ENCODE peak calls at places on chromosomes 6 and 20, in six cellular contexts. One of them, this sample, is unnamed.

GRCh38 chr6:30707281-30707850 is 9.7 kb downstream of the MDC1 start:
- DNase-seq in fibroblast of lung: no peak
- DNase-seq in endothelial cell of umbilical vein: no peak
- DNase-seq in IMR-90: no peak
- DNase-seq in heart left ventricle: no peak
- DNase-seq in tibial nerve: no peak
- DNase-seq in this sample: no peak

GRCh38 chr6:148693882-148694484 is 52.8 kb upstream of the UST start:
- DNase-seq in fibroblast of lung: no peak
- DNase-seq in endothelial cell of umbilical vein: no peak
- DNase-seq in IMR-90: no peak
- DNase-seq in heart left ventricle: no peak
- DNase-seq in tibial nerve: no peak
- DNase-seq in this sample: no peak

GRCh38 chr20:53681352-53682212 is 87.9 kb upstream of the ZNF217 start:
- DNase-seq in fibroblast of lung: no peak
- DNase-seq in endothelial cell of umbilical vein: no peak
- DNase-seq in IMR-90: no peak
- DNase-seq in heart left ventricle: no peak
- DNase-seq in tibial nerve: no peak
- DNase-seq in this sample: no peak

GRCh38 chr20:8578191-8578690 is 446.2 kb downstream of the PLCB1 start:
- DNase-seq in fibroblast of lung: no peak
- DNase-seq in endothelial cell of umbilical vein: no peak
- DNase-seq in IMR-90: no peak
- DNase-seq in heart left ventricle: no peak
- DNase-seq in tibial nerve: no peak
- DNase-seq in this sample: no peak

GRCh38 chr6:25442898-25443297 is 163.7 kb downstream of the CARMIL1 start:
- DNase-seq in fibroblast of lung: peak; percentile 31
- DNase-seq in endothelial cell of umbilical vein: peak; percentile 73
- DNase-seq in IMR-90: peak; percentile 8
- DNase-seq in heart left ventricle: no peak
- DNase-seq in tibial nerve: no peak
- DNase-seq in this sample: no peak

GRCh38 chr20:10902836-10903410 is 229.1 kb upstream of the JAG1 start:
- DNase-seq in fibroblast of lung: peak; percentile 57
- DNase-seq in endothelial cell of umbilical vein: no peak
- DNase-seq in IMR-90: no peak
- DNase-seq in heart left ventricle: no peak
- DNase-seq in tibial nerve: no peak
- DNase-seq in this sample: no peak

GRCh38 chr20:3209946-3210317 is 634 bp downstream of the ITPA start:
- DNase-seq in fibroblast of lung: peak; percentile 10
- DNase-seq in endothelial cell of umbilical vein: peak; percentile 33
- DNase-seq in IMR-90: peak; percentile 18
- DNase-seq in heart left ventricle: no peak
- DNase-seq in tibial nerve: no peak
- DNase-seq in this sample: no peak

GRCh38 chr6:142374965-142375733 is 73.3 kb downstream of the ADGRG6 start:
- DNase-seq in fibroblast of lung: peak; percentile 92
- DNase-seq in endothelial cell of umbilical vein: peak; percentile 97
- DNase-seq in IMR-90: peak; percentile 83
- DNase-seq in heart left ventricle: no peak
- DNase-seq in tibial nerve: no peak
- DNase-seq in this sample: peak; percentile 37

GRCh38 chr6:121205569-121205968 is 128.7 kb downstream of the TBC1D32 start:
- DNase-seq in fibroblast of lung: no peak
- DNase-seq in endothelial cell of umbilical vein: no peak
- DNase-seq in IMR-90: no peak
- DNase-seq in heart left ventricle: no peak
- DNase-seq in tibial nerve: no peak
- DNase-seq in this sample: no peak

GRCh38 chr20:1618954-1619550 is 757 bp downstream of the SIRPB1 start:
- DNase-seq in fibroblast of lung: no peak
- DNase-seq in endothelial cell of umbilical vein: no peak
- DNase-seq in IMR-90: peak; percentile 0
- DNase-seq in heart left ventricle: no peak
- DNase-seq in tibial nerve: no peak
- DNase-seq in this sample: no peak

GRCh38 chr20:3203315-3204123 is 963 bp downstream of the DDRGK1 start:
- DNase-seq in fibroblast of lung: peak; percentile 39
- DNase-seq in endothelial cell of umbilical vein: peak; percentile 24
- DNase-seq in IMR-90: no peak
- DNase-seq in heart left ventricle: no peak
- DNase-seq in tibial nerve: no peak
- DNase-seq in this sample: no peak

GRCh38 chr6:163707385-163708355 is 293.2 kb downstream of the QKI start:
- DNase-seq in fibroblast of lung: peak; percentile 20
- DNase-seq in endothelial cell of umbilical vein: no peak
- DNase-seq in IMR-90: no peak
- DNase-seq in heart left ventricle: no peak
- DNase-seq in tibial nerve: no peak
- DNase-seq in this sample: no peak

GRCh38 chr20:5172903-5173463 is 46.2 kb downstream of the CDS2 start:
- DNase-seq in fibroblast of lung: no peak
- DNase-seq in endothelial cell of umbilical vein: no peak
- DNase-seq in IMR-90: no peak
- DNase-seq in heart left ventricle: no peak
- DNase-seq in tibial nerve: no peak
- DNase-seq in this sample: no peak

GRCh38 chr6:44201638-44202303 is 15.0 kb upstream of the MYMX start:
- DNase-seq in fibroblast of lung: no peak
- DNase-seq in endothelial cell of umbilical vein: no peak
- DNase-seq in IMR-90: no peak
- DNase-seq in heart left ventricle: no peak
- DNase-seq in tibial nerve: no peak
- DNase-seq in this sample: peak; percentile 31
- H3K27ac ChIP-seq in fibroblast of lung: no peak overlapping the region
- H3K27ac ChIP-seq in endothelial cell of umbilical vein: no peak overlapping the region
- H3K27ac ChIP-seq in IMR-90: no peak overlapping the region
- H3K27ac ChIP-seq in heart left ventricle: peak overlapping the region; percentile 63
- H3K27ac ChIP-seq in tibial nerve: no peak overlapping the region
- H3K27ac ChIP-seq in this sample: peak overlapping the region; percentile 72

GRCh38 chr20:34300809-34301586 is 2.2 kb downstream of the AHCY start:
- DNase-seq in fibroblast of lung: no peak
- DNase-seq in endothelial cell of umbilical vein: no peak
- DNase-seq in IMR-90: no peak
- DNase-seq in heart left ventricle: no peak
- DNase-seq in tibial nerve: no peak
- DNase-seq in this sample: no peak
- H3K27ac ChIP-seq in fibroblast of lung: no peak overlapping the region
- H3K27ac ChIP-seq in endothelial cell of umbilical vein: no peak overlapping the region
- H3K27ac ChIP-seq in IMR-90: no peak overlapping the region
- H3K27ac ChIP-seq in heart left ventricle: peak overlapping the region; percentile 22
- H3K27ac ChIP-seq in tibial nerve: peak overlapping the region; percentile 43
- H3K27ac ChIP-seq in this sample: no peak overlapping the region

GRCh38 chr6:107511410-107512070 is 21.6 kb downstream of the SOBP start:
- DNase-seq in fibroblast of lung: no peak
- DNase-seq in endothelial cell of umbilical vein: no peak
- DNase-seq in IMR-90: no peak
- DNase-seq in heart left ventricle: peak; percentile 76
- DNase-seq in tibial nerve: peak; percentile 61
- DNase-seq in this sample: no peak
- H3K27ac ChIP-seq in fibroblast of lung: no peak overlapping the region
- H3K27ac ChIP-seq in endothelial cell of umbilical vein: no peak overlapping the region
- H3K27ac ChIP-seq in IMR-90: no peak overlapping the region
- H3K27ac ChIP-seq in heart left ventricle: peak overlapping the region; percentile 22
- H3K27ac ChIP-seq in tibial nerve: peak overlapping the region; percentile 13
- H3K27ac ChIP-seq in this sample: no peak overlapping the region

GRCh38 chr20:34566978-34567884 is 8.7 kb downstream of the MAP1LC3A start:
- DNase-seq in fibroblast of lung: no peak
- DNase-seq in endothelial cell of umbilical vein: no peak
- DNase-seq in IMR-90: no peak
- DNase-seq in heart left ventricle: no peak
- DNase-seq in tibial nerve: no peak
- DNase-seq in this sample: no peak
- H3K27ac ChIP-seq in fibroblast of lung: no peak overlapping the region
- H3K27ac ChIP-seq in endothelial cell of umbilical vein: no peak overlapping the region
- H3K27ac ChIP-seq in IMR-90: no peak overlapping the region
- H3K27ac ChIP-seq in heart left ventricle: no peak overlapping the region
- H3K27ac ChIP-seq in tibial nerve: peak overlapping the region; percentile 62
- H3K27ac ChIP-seq in this sample: no peak overlapping the region

GRCh38 chr20:52033313-52033712 is 158.3 kb downstream of the ZFP64 start:
- DNase-seq in fibroblast of lung: peak; percentile 12
- DNase-seq in endothelial cell of umbilical vein: no peak
- DNase-seq in IMR-90: peak; percentile 38
- DNase-seq in heart left ventricle: no peak
- DNase-seq in tibial nerve: no peak
- DNase-seq in this sample: no peak

GRCh38 chr20:52035498-52035897 is 156.1 kb downstream of the ZFP64 start:
- DNase-seq in fibroblast of lung: no peak
- DNase-seq in endothelial cell of umbilical vein: no peak
- DNase-seq in IMR-90: no peak
- DNase-seq in heart left ventricle: no peak
- DNase-seq in tibial nerve: no peak
- DNase-seq in this sample: no peak

GRCh38 chr20:52035977-52036376 is 155.6 kb downstream of the ZFP64 start:
- DNase-seq in fibroblast of lung: no peak
- DNase-seq in endothelial cell of umbilical vein: no peak
- DNase-seq in IMR-90: no peak
- DNase-seq in heart left ventricle: no peak
- DNase-seq in tibial nerve: no peak
- DNase-seq in this sample: peak; percentile 5

GRCh38 chr20:52031574-52032303 is 159.8 kb downstream of the ZFP64 start:
- DNase-seq in fibroblast of lung: peak; percentile 90
- DNase-seq in endothelial cell of umbilical vein: peak; percentile 98
- DNase-seq in IMR-90: peak; percentile 88
- DNase-seq in heart left ventricle: no peak
- DNase-seq in tibial nerve: no peak
- DNase-seq in this sample: no peak

DNA sequence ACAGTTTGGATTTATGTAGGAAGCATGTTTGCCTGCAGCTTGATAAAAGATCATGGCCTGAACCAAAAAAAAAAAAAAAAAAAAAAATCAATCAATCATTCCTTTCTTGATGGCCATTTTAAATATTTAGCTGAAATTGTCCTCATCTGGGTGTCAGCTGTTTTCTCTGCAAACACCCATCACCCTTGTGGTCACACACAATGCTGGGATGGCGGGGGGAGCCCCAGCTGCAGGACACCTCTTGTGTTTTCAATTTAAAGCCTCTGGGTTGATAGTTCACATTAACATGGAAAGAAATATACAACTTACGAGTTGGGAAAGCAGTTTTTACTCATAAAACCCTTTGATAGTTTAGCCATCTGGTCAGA is 160.4 kb downstream of the ZFP64 start:
- DNase-seq in fibroblast of lung: peak; percentile 28
- DNase-seq in endothelial cell of umbilical vein: no peak
- DNase-seq in IMR-90: peak; percentile 69
- DNase-seq in heart left ventricle: no peak
- DNase-seq in tibial nerve: no peak
- DNase-seq in this sample: no peak
- H3K27ac ChIP-seq in fibroblast of lung: peak overlapping the region; percentile 72
- H3K27ac ChIP-seq in endothelial cell of umbilical vein: peak overlapping the region; percentile 95
- H3K27ac ChIP-seq in IMR-90: peak overlapping the region; percentile 96
- H3K27ac ChIP-seq in heart left ventricle: no peak overlapping the region
- H3K27ac ChIP-seq in tibial nerve: no peak overlapping the region
- H3K27ac ChIP-seq in this sample: no peak overlapping the region

GRCh38 chr20:33393609-33394008 is 7.7 kb downstream of the CDK5RAP1 start:
- DNase-seq in fibroblast of lung: no peak
- DNase-seq in endothelial cell of umbilical vein: no peak
- DNase-seq in IMR-90: peak; percentile 28
- DNase-seq in heart left ventricle: no peak
- DNase-seq in tibial nerve: no peak
- DNase-seq in this sample: no peak

GRCh38 chr20:33388268-33388667 is 13.1 kb downstream of the CDK5RAP1 start:
- DNase-seq in fibroblast of lung: no peak
- DNase-seq in endothelial cell of umbilical vein: no peak
- DNase-seq in IMR-90: no peak
- DNase-seq in heart left ventricle: no peak
- DNase-seq in tibial nerve: no peak
- DNase-seq in this sample: no peak

GRCh38 chr20:33394718-33395117 is 6.6 kb downstream of the CDK5RAP1 start:
- DNase-seq in fibroblast of lung: no peak
- DNase-seq in endothelial cell of umbilical vein: peak; percentile 7
- DNase-seq in IMR-90: no peak
- DNase-seq in heart left ventricle: no peak
- DNase-seq in tibial nerve: no peak
- DNase-seq in this sample: no peak

GRCh38 chr20:33387177-33387576 is 14.1 kb downstream of the CDK5RAP1 start:
- DNase-seq in fibroblast of lung: peak; percentile 78
- DNase-seq in endothelial cell of umbilical vein: no peak
- DNase-seq in IMR-90: peak; percentile 28
- DNase-seq in heart left ventricle: peak; percentile 69
- DNase-seq in tibial nerve: no peak
- DNase-seq in this sample: peak; percentile 58

DNA sequence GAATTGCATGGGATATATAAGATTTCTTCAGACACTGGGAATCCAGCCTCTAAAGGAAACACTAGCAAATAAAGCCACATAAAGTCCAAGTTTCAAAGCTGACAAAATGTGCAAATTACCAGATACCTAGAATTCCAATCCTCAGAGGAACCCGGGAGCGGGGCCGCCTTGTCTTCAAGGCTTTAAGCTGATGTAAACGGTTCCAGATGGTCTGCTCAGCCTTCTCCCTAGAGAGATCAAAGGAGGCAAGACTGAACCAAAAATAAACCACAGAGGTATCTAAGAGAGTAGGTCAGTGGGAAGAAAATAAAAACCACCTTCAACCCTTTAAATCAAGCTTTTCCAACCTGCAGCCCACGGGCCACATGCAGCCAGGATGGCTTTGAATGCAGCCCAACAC is 9.3 kb downstream of the CDK5RAP1 start:
- DNase-seq in fibroblast of lung: peak; percentile 78
- DNase-seq in endothelial cell of umbilical vein: no peak
- DNase-seq in IMR-90: peak; percentile 55
- DNase-seq in heart left ventricle: no peak
- DNase-seq in tibial nerve: no peak
- DNase-seq in this sample: no peak
- H3K27ac ChIP-seq in fibroblast of lung: no peak overlapping the region
- H3K27ac ChIP-seq in endothelial cell of umbilical vein: no peak overlapping the region
- H3K27ac ChIP-seq in IMR-90: no peak overlapping the region
- H3K27ac ChIP-seq in heart left ventricle: no peak overlapping the region
- H3K27ac ChIP-seq in tibial nerve: no peak overlapping the region
- H3K27ac ChIP-seq in this sample: no peak overlapping the region

DNA sequence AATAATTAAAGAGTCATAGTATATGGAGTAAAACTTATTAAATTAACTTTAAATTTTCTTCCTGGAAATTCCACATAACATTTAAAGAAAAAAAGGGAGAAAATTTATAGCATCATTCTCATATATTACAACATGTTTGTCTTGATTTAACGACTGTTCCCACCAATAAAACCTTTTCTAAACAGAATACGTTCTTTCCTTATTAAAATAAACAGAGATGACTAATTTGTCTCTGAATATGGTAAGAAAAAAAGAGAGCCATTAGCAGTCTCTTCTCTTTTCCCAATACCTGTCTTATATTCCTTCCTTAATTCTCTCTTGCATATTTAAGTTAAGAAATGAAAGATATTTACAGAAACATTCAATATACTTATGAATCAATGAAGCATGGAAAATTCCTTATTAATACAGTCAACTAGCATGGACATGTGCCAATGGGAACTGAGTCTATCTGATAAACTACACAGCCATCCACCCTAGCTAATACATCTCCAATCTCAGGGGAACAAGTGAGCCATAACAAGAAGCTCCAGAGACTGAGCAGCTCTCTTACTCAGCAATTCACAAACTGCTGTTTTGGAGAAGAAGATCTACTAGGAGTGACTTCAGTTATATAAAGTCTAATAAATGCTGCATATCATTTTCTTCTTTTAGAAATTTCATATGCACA is 347.1 kb upstream of the MANEA start:
- DNase-seq in fibroblast of lung: no peak
- DNase-seq in endothelial cell of umbilical vein: no peak
- DNase-seq in IMR-90: peak; percentile 25
- DNase-seq in heart left ventricle: no peak
- DNase-seq in tibial nerve: no peak
- DNase-seq in this sample: no peak
- H3K27ac ChIP-seq in fibroblast of lung: no peak overlapping the region
- H3K27ac ChIP-seq in endothelial cell of umbilical vein: no peak overlapping the region
- H3K27ac ChIP-seq in IMR-90: no peak overlapping the region
- H3K27ac ChIP-seq in heart left ventricle: no peak overlapping the region
- H3K27ac ChIP-seq in tibial nerve: no peak overlapping the region
- H3K27ac ChIP-seq in this sample: no peak overlapping the region